ENCODE peak calls at places on chromosomes 5 and 9, in four cellular contexts. One of them, this sample, is unnamed.

GRCh38 chr5:149682532-149683076 is 47.5 kb upstream of the PPARGC1B start:
- DNase-seq in GM18507: no peak
- DNase-seq in nucleus accumbens: no peak
- DNase-seq in stimulated activated CD4-positive, alpha-beta T cell treated with anti-CD3 and anti-CD28 coated beads, Interleukin-2, amount 100 ng/mL, for 48 hours: no peak
- DNase-seq in this sample: no peak

GRCh38 chr5:162593881-162594280 is 526.3 kb downstream of the GABRG2 start:
- DNase-seq in GM18507: no peak
- DNase-seq in nucleus accumbens: no peak
- DNase-seq in stimulated activated CD4-positive, alpha-beta T cell treated with anti-CD3 and anti-CD28 coated beads, Interleukin-2, amount 100 ng/mL, for 48 hours: no peak
- DNase-seq in this sample: no peak

GRCh38 chr5:7209583-7210139 is 186.3 kb upstream of the ADCY2 start:
- DNase-seq in GM18507: no peak
- DNase-seq in nucleus accumbens: no peak
- DNase-seq in stimulated activated CD4-positive, alpha-beta T cell treated with anti-CD3 and anti-CD28 coated beads, Interleukin-2, amount 100 ng/mL, for 48 hours: no peak
- DNase-seq in this sample: no peak

GRCh38 chr9:97406620-97407177 is 5.2 kb upstream of the TDRD7 start:
- DNase-seq in GM18507: no peak
- DNase-seq in nucleus accumbens: no peak
- DNase-seq in stimulated activated CD4-positive, alpha-beta T cell treated with anti-CD3 and anti-CD28 coated beads, Interleukin-2, amount 100 ng/mL, for 48 hours: no peak
- DNase-seq in this sample: no peak

GRCh38 chr5:170792878-170793277 is 9.4 kb downstream of the GABRP start:
- DNase-seq in GM18507: no peak
- DNase-seq in nucleus accumbens: no peak
- DNase-seq in stimulated activated CD4-positive, alpha-beta T cell treated with anti-CD3 and anti-CD28 coated beads, Interleukin-2, amount 100 ng/mL, for 48 hours: no peak
- DNase-seq in this sample: no peak

GRCh38 chr5:151157426-151158286 is at the start of gene ANXA6:
- DNase-seq in GM18507: no peak
- DNase-seq in nucleus accumbens: peak
- DNase-seq in stimulated activated CD4-positive, alpha-beta T cell treated with anti-CD3 and anti-CD28 coated beads, Interleukin-2, amount 100 ng/mL, for 48 hours: peak
- DNase-seq in this sample: peak

GRCh38 chr5:180613188-180613587 is 21.9 kb upstream of the SCGB3A1 start:
- DNase-seq in GM18507: no peak
- DNase-seq in nucleus accumbens: no peak
- DNase-seq in stimulated activated CD4-positive, alpha-beta T cell treated with anti-CD3 and anti-CD28 coated beads, Interleukin-2, amount 100 ng/mL, for 48 hours: no peak
- DNase-seq in this sample: no peak

GRCh38 chr5:39092581-39093350 is 18.6 kb upstream of the RICTOR start:
- DNase-seq in GM18507: no peak
- DNase-seq in nucleus accumbens: no peak
- DNase-seq in stimulated activated CD4-positive, alpha-beta T cell treated with anti-CD3 and anti-CD28 coated beads, Interleukin-2, amount 100 ng/mL, for 48 hours: no peak
- DNase-seq in this sample: no peak

GRCh38 chr5:172727551-172727950 is 43.4 kb downstream of the DUSP1 start:
- DNase-seq in GM18507: no peak
- DNase-seq in nucleus accumbens: no peak
- DNase-seq in stimulated activated CD4-positive, alpha-beta T cell treated with anti-CD3 and anti-CD28 coated beads, Interleukin-2, amount 100 ng/mL, for 48 hours: no peak
- DNase-seq in this sample: no peak

GRCh38 chr9:128011071-128011817 is 30.5 kb upstream of the EEIG1 start:
- DNase-seq in GM18507: no peak
- DNase-seq in nucleus accumbens: no peak
- DNase-seq in stimulated activated CD4-positive, alpha-beta T cell treated with anti-CD3 and anti-CD28 coated beads, Interleukin-2, amount 100 ng/mL, for 48 hours: no peak
- DNase-seq in this sample: no peak

GRCh38 chr5:75275736-75276135 is 39.1 kb upstream of the ANKRD31 start:
- DNase-seq in GM18507: no peak
- DNase-seq in nucleus accumbens: no peak
- DNase-seq in stimulated activated CD4-positive, alpha-beta T cell treated with anti-CD3 and anti-CD28 coated beads, Interleukin-2, amount 100 ng/mL, for 48 hours: no peak
- DNase-seq in this sample: no peak

GRCh38 chr5:128644863-128645262 is 106.8 kb upstream of the FBN2 start:
- DNase-seq in GM18507: no peak
- DNase-seq in nucleus accumbens: no peak
- DNase-seq in stimulated activated CD4-positive, alpha-beta T cell treated with anti-CD3 and anti-CD28 coated beads, Interleukin-2, amount 100 ng/mL, for 48 hours: no peak
- DNase-seq in this sample: no peak

GRCh38 chr5:10562202-10563131 is 1.4 kb upstream of the ANKRD33B start:
- DNase-seq in GM18507: no peak
- DNase-seq in nucleus accumbens: no peak
- DNase-seq in stimulated activated CD4-positive, alpha-beta T cell treated with anti-CD3 and anti-CD28 coated beads, Interleukin-2, amount 100 ng/mL, for 48 hours: no peak
- DNase-seq in this sample: no peak

GRCh38 chr5:148810821-148811220 is 15.6 kb upstream of the ADRB2 start:
- DNase-seq in GM18507: no peak
- DNase-seq in nucleus accumbens: no peak
- DNase-seq in stimulated activated CD4-positive, alpha-beta T cell treated with anti-CD3 and anti-CD28 coated beads, Interleukin-2, amount 100 ng/mL, for 48 hours: no peak
- DNase-seq in this sample: no peak

GRCh38 chr9:127887792-127888191 is 10.3 kb upstream of the AK1 start:
- DNase-seq in GM18507: no peak
- DNase-seq in nucleus accumbens: no peak
- DNase-seq in stimulated activated CD4-positive, alpha-beta T cell treated with anti-CD3 and anti-CD28 coated beads, Interleukin-2, amount 100 ng/mL, for 48 hours: no peak
- DNase-seq in this sample: no peak

GRCh38 chr9:129464972-129465833 is 155.7 kb downstream of the C9orf50 start:
- DNase-seq in GM18507: no peak
- DNase-seq in nucleus accumbens: no peak
- DNase-seq in stimulated activated CD4-positive, alpha-beta T cell treated with anti-CD3 and anti-CD28 coated beads, Interleukin-2, amount 100 ng/mL, for 48 hours: no peak
- DNase-seq in this sample: peak

GRCh38 chr5:59103303-59103702 is 520.4 kb downstream of the RAB3C start:
- DNase-seq in GM18507: no peak
- DNase-seq in nucleus accumbens: no peak
- DNase-seq in stimulated activated CD4-positive, alpha-beta T cell treated with anti-CD3 and anti-CD28 coated beads, Interleukin-2, amount 100 ng/mL, for 48 hours: no peak
- DNase-seq in this sample: no peak

GRCh38 chr5:127092690-127093089 is 19.4 kb upstream of the C5orf63 start:
- DNase-seq in GM18507: no peak
- DNase-seq in nucleus accumbens: no peak
- DNase-seq in stimulated activated CD4-positive, alpha-beta T cell treated with anti-CD3 and anti-CD28 coated beads, Interleukin-2, amount 100 ng/mL, for 48 hours: no peak
- DNase-seq in this sample: no peak